ENCODE peak calls at places on chromosomes 2 and 18, in nine cellular contexts. S is left cardiac atrium, Z is iris pigment epithelial cell, E is GM18507, U is B cell, N is KG1, L is OCI-M1, I is T-helper 1 cell, C is NCI-H1694 treated with DMSO at 0.1 percent for 48 hours. V is an unnamed sample.

GRCh38 chr18:7454429-7454828 is 112.7 kb upstream of the PTPRM start:
- DNase-seq in S (no peak), Z (no peak), E (no peak), U (no peak), N (no peak), L (no peak), I (no peak), C (no peak), V (no peak)

GRCh38 chr2:151638188-151638933 is 95.9 kb downstream of the NEB start:
- DNase-seq in S (no peak), Z (peak), E (peak), U (peak), N (peak), L (peak), I (no peak), C (peak), V (no peak)

GRCh38 chr2:28263690-28264089 is 129.0 kb upstream of the FOSL2 start:
- DNase-seq in S (no peak), Z (no peak), E (no peak), U (no peak), N (no peak), L (no peak), I (no peak), C (no peak), V (no peak)

GRCh38 chr2:10717630-10718029 is 3.8 kb upstream of the ATP6V1C2 start:
- DNase-seq in S (no peak), Z (peak), E (no peak), U (no peak), N (no peak), L (no peak), I (no peak), C (no peak), V (no peak)

GRCh38 chr18:67483237-67483636 is 33.3 kb downstream of the DSEL start:
- DNase-seq in S (no peak), Z (no peak), E (no peak), U (no peak), N (no peak), L (peak), I (no peak), C (peak), V (peak)

GRCh38 chr2:25654801-25655200 is 18.6 kb downstream of the DTNB start:
- DNase-seq in S (no peak), Z (no peak), E (no peak), U (no peak), N (no peak), L (no peak), I (no peak), C (no peak), V (no peak)

GRCh38 chr18:29862824-29863223 is 1179.7 kb downstream of the DSC3 start:
- DNase-seq in S (no peak), Z (no peak), E (no peak), U (no peak), N (no peak), L (no peak), I (no peak), C (no peak), V (no peak)

GRCh38 chr18:23803755-23804154 is 114.5 kb downstream of the LAMA3 start:
- DNase-seq in S (no peak), Z (no peak), E (no peak), U (no peak), N (no peak), L (no peak), I (no peak), C (no peak), V (no peak)

GRCh38 chr2:201444676-201445441 is 6.4 kb downstream of the TRAK2 start:
- DNase-seq in S (no peak), Z (no peak), E (no peak), U (no peak), N (no peak), L (no peak), I (no peak), C (no peak), V (no peak)

GRCh38 chr2:71206271-71206670 is 20.6 kb downstream of the PAIP2B start:
- DNase-seq in S (no peak), Z (no peak), E (no peak), U (no peak), N (no peak), L (no peak), I (no peak), C (no peak), V (no peak)

GRCh38 chr18:25230658-25231326 is 121.2 kb downstream of the ZNF521 start:
- DNase-seq in S (peak), Z (peak), E (no peak), U (no peak), N (no peak), L (no peak), I (no peak), C (no peak), V (no peak)

GRCh38 chr2:176391020-176391419 is 121.8 kb downstream of the MTX2 start:
- DNase-seq in S (no peak), Z (no peak), E (no peak), U (no peak), N (no peak), L (no peak), I (no peak), C (no peak), V (no peak)

GRCh38 chr2:55518846-55519167 is 711 bp upstream of the CFAP36 start:
- DNase-seq in S (no peak), Z (peak), E (no peak), U (peak), N (no peak), L (peak), I (no peak), C (no peak), V (peak)

GRCh38 chr2:152473151-152473857 is 138.3 kb downstream of the FMNL2 start:
- DNase-seq in S (no peak), Z (no peak), E (no peak), U (no peak), N (no peak), L (no peak), I (no peak), C (no peak), V (no peak)

GRCh38 chr2:95389256-95390119 is 13.0 kb upstream of the FAHD2A start:
- DNase-seq in S (peak), Z (peak), E (peak), U (peak), N (no peak), L (peak), I (no peak), C (no peak), V (no peak)

GRCh38 chr2:20291106-20291564 is 59.5 kb downstream of the PUM2 start:
- DNase-seq in S (peak), Z (peak), E (peak), U (peak), N (peak), L (peak), I (no peak), C (peak), V (peak)

GRCh38 chr2:80073134-80073561 is 231.4 kb downstream of the LRRTM1 start:
- DNase-seq in S (no peak), Z (peak), E (peak), U (peak), N (peak), L (peak), I (no peak), C (peak), V (peak)

GRCh38 chr2:191555092-191555742 is 122.7 kb upstream of the NABP1 start:
- DNase-seq in S (peak), Z (peak), E (peak), U (peak), N (peak), L (peak), I (peak), C (peak), V (peak)

GRCh38 chr2:101188683-101189405 is 37.7 kb upstream of the TBC1D8 start:
- DNase-seq in S (no peak), Z (peak), E (no peak), U (no peak), N (no peak), L (no peak), I (no peak), C (peak), V (no peak)

GRCh38 chr2:238892796-238893195 is 44.9 kb downstream of the TWIST2 start:
- DNase-seq in S (no peak), Z (no peak), E (no peak), U (no peak), N (no peak), L (no peak), I (no peak), C (no peak), V (no peak)

GRCh38 chr2:240947607-240948006 is 41.5 kb downstream of the CROCC2 start:
- DNase-seq in S (no peak), Z (no peak), E (no peak), U (no peak), N (no peak), L (no peak), I (no peak), C (no peak), V (no peak)

GRCh38 chr2:112827786-112828185 is 8.8 kb downstream of the IL1B start:
- DNase-seq in S (no peak), Z (no peak), E (no peak), U (no peak), N (no peak), L (no peak), I (no peak), C (no peak), V (no peak)

GRCh38 chr2:157305713-157306110 is 19.9 kb downstream of the ERMN start:
- DNase-seq in S (no peak), Z (peak), E (no peak), U (no peak), N (no peak), L (no peak), I (no peak), C (no peak), V (no peak)

GRCh38 chr2:64914735-64915509 is 74.3 kb upstream of the SLC1A4 start:
- DNase-seq in S (no peak), Z (peak), E (no peak), U (peak), N (no peak), L (peak), I (no peak), C (no peak), V (no peak)

GRCh38 chr18:57208056-57208455 is 61.2 kb downstream of the BOD1L2 start:
- DNase-seq in S (no peak), Z (no peak), E (no peak), U (no peak), N (no peak), L (no peak), I (no peak), C (no peak), V (no peak)

GRCh38 chr2:72765997-72766609 is 59.7 kb downstream of the EXOC6B start:
- DNase-seq in S (no peak), Z (no peak), E (no peak), U (no peak), N (no peak), L (no peak), I (no peak), C (no peak), V (no peak)